ENCODE peak calls at places on chromosomes 4 and X, in four cellular contexts. K is SK-N-SH, W is GM06990, E is lung. Y is an unnamed sample.

GRCh38 chr4:139685180-139685579 is 19.6 kb downstream of the MGST2 start:
- DNase-seq in K (no peak), E (no peak), W (no peak), Y (no peak)

GRCh38 chr4:77169496-77169895 is 12.5 kb downstream of the CCNG2 start:
- DNase-seq in E (no peak), W (no peak), K (no peak), Y (no peak)

GRCh38 chr4:75514949-75515612 is 808 bp downstream of the THAP6 start:
- DNase-seq in K (peak; percentile 7), E (no peak), W (peak; percentile 27), Y (no peak)

GRCh38 chr4:41661447-41662076 is 87.0 kb downstream of the PHOX2B start:
- DNase-seq in K (peak; percentile 56), W (no peak), E (peak; percentile 54), Y (peak; percentile 56)

GRCh38 chr4:47122592-47123291 is 91.4 kb downstream of the GABRB1 start:
- DNase-seq in W (peak; percentile 21), K (peak; percentile 45), E (peak; percentile 52), Y (peak; percentile 23)

GRCh38 chr4:3407930-3408792 is 33.6 kb upstream of the HGFAC start:
- DNase-seq in E (no peak), K (no peak), W (no peak), Y (peak; percentile 23)

GRCh38 chr4:71472946-71473345 is 134.1 kb downstream of the SLC4A4 start:
- DNase-seq in W (no peak), E (no peak), K (no peak), Y (no peak)

GRCh38 chrX:68420559-68420958 is 12.7 kb downstream of the OPHN1 start:
- DNase-seq in E (no peak), K (no peak), W (no peak), Y (no peak)

GRCh38 chr4:13524504-13525243 is 19.6 kb downstream of the NKX3-2 start:
- DNase-seq in E (no peak), W (no peak), K (peak; percentile 6), Y (peak; percentile 76)

GRCh38 chrX:31038585-31039326 is 33.1 kb downstream of the FTHL17 start:
- DNase-seq in K (peak; percentile 40), W (no peak), E (no peak), Y (peak; percentile 34)

GRCh38 chrX:44914532-44915198 is 41.7 kb downstream of the KDM6A start:
- DNase-seq in K (no peak), E (no peak), W (no peak), Y (no peak)

GRCh38 chr4:42150653-42151567 is 1.5 kb downstream of the BEND4 start:
- DNase-seq in E (no peak), W (peak; percentile 22), K (peak; percentile 66), Y (peak; percentile 59)

GRCh38 chr4:124713213-124713592 is 671 bp upstream of the ANKRD50 start:
- DNase-seq in K (peak; percentile 76), W (no peak), E (peak; percentile 76), Y (peak; percentile 26)

GRCh38 chr4:177638871-177639270 is 196.6 kb upstream of the AGA start:
- DNase-seq in W (no peak), E (no peak), K (no peak), Y (peak; percentile 8)

GRCh38 chr4:126267689-126268088 is 952.9 kb downstream of the FAT4 start:
- DNase-seq in K (no peak), E (no peak), W (no peak), Y (no peak)

GRCh38 chr4:126269106-126269505 is 954.4 kb downstream of the FAT4 start:
- DNase-seq in K (no peak), E (no peak), W (no peak), Y (no peak)

GRCh38 chr4:126268106-126268505 is 953.4 kb downstream of the FAT4 start:
- DNase-seq in W (no peak), K (no peak), E (no peak), Y (no peak)

GRCh38 chr4:126265880-126266279 is 951.1 kb downstream of the FAT4 start:
- DNase-seq in E (no peak), K (no peak), W (no peak), Y (no peak)

GRCh38 chr4:126271266-126271665 is 956.5 kb downstream of the FAT4 start:
- DNase-seq in K (no peak), E (no peak), W (no peak), Y (no peak)
- H3K27me3 ChIP-seq in K (no peaks in the 10 kb centered on the region), E (no peaks in the 10 kb centered on the region), W (no peaks in the 10 kb centered on the region), Y (no peaks in the 10 kb centered on the region)

GRCh38 chr4:99087887-99088484 is 602 bp downstream of the ADH5 start:
- DNase-seq in E (peak; percentile 68), W (no peak), K (peak; percentile 39), Y (no peak)

GRCh38 chr4:99090511-99090910 is 1.9 kb upstream of the ADH5 start:
- DNase-seq in W (no peak), E (no peak), K (no peak), Y (no peak)

GRCh38 chr4:99088485-99089365 is at the start of gene ADH5:
- DNase-seq in W (peak; percentile 90), K (peak; percentile 95), E (peak; percentile 91), Y (peak; percentile 95)

DNA sequence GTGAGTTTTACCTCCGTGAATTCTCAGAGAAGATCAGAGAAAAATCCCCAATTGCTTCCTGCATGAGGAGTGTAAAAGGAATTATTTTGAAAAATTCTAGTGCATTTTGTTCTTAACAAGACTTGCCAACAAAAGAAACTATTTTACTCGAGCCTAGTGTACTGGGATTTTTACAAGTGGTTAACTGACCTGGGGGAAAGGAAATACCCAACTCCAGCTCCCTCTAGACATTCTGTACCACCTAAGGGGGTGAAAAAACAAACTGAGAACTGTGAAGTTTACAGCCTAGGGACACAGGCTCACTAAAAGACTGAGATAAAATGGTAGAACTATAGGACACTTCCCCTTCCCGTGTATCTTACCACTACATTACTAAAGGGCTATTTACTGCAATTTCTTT is 2.6 kb upstream of the ADH5 start:
- DNase-seq in K (no peak), E (no peak), W (no peak), Y (no peak)
- H3K4me3 ChIP-seq in K (no peak overlapping the region), E (no peak overlapping the region), W (no peak overlapping the region), Y (no peak overlapping the region)

DNA sequence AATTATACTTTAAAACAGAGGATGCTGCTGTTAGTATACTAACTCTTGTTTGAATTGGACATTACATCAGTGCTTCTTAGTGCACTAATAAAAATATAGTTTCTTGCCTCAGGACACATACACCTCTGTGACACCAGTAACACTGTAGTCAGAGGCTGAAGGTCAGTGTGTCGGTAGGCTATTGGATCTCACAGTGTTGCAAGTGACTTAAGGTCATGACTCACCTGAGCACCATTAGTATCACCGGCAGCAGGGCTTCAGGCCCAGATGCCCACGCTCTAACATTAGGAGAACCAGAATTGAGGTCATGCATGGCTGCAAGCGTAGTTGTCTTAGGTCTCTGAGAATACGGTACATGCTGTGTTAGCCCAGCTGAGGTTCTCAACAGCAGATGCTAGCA is 15.2 kb downstream of the ETDC start:
- DNase-seq in E (no peak), K (no peak), W (no peak), Y (no peak)
- H3K36me3 ChIP-seq in E (peaks cover 3% of the 10 kb centered on the region), K (no peaks in the 10 kb centered on the region), W (no peaks in the 10 kb centered on the region), Y (no peaks in the 10 kb centered on the region)

GRCh38 chr4:23238848-23239247 is 546.1 kb downstream of the GBA3 start:
- DNase-seq in W (no peak), E (no peak), K (no peak), Y (no peak)

GRCh38 chr4:23241408-23241807 is 548.7 kb downstream of the GBA3 start:
- DNase-seq in W (no peak), K (no peak), E (no peak), Y (no peak)

GRCh38 chr4:23245196-23245595 is 552.5 kb downstream of the GBA3 start:
- DNase-seq in W (no peak), K (no peak), E (no peak), Y (no peak)

GRCh38 chr4:23237771-23238170 is 545.0 kb downstream of the GBA3 start:
- DNase-seq in K (peak; percentile 0), E (no peak), W (no peak), Y (no peak)

DNA sequence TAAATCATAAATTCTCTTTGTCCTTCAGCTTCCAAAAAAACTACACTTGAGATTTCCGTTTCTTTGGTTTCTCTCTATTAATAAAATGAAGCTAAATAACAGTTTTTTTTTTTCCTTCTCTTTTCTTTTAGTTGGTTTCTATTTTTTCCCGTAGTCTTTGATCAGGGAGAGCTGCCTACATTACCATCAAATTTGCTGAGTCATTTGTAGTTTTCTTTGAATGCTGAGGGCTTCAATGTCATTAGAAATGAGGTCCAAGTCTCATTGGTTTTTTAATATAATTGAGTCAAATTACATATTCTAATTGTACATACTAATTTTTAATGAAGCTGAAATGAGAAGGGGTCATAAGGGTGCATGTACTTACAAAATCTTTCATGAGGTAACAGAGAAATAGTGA is 550.2 kb downstream of the GBA3 start:
- DNase-seq in W (no peak), K (no peak), E (no peak), Y (no peak)
- H3K27me3 ChIP-seq in W (no peaks in the 10 kb centered on the region), K (no peaks in the 10 kb centered on the region), E (no peaks in the 10 kb centered on the region), Y (no peaks in the 10 kb centered on the region)

DNA sequence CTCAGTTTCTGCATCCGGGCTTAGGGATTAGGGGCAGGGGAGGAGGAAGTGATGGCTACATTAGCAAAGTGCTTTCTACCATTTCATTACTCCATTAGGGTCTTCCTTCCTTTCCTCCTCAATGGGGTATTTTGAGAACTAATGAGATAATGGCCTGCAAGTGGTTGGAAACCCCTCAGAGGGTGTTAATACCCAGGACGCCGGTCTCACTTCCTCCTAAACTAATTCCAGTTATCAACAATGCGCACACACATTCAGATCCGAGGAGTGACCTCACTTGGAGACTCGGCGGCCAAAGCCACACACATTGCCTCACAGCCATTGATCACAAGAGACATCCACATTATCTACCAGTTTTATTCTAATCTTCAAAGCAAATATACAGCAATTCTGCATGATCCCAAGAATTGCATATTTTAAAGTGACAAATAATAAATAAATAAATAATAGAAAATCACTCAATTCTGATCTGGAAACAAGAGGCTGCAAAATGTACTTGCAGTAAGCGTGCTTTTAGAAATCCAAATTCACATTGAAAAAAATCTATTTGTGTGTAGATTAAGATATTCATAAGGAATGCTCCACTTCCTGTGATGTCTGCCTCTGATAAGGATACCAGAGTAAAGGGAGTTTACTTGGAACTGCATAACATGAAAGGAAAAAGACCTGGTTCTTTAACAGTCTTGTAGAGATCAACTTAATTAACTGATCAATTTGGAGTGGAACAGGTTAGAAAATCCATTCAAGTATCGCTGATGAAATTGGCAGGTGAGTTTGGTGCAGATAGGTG is 329.1 kb downstream of the FBXW7 start:
- DNase-seq in K (no peak), W (no peak), E (no peak), Y (no peak)
- H3K4me3 ChIP-seq in K (no peak overlapping the region), W (no peak overlapping the region), E (no peak overlapping the region), Y (no peak overlapping the region)

DNA sequence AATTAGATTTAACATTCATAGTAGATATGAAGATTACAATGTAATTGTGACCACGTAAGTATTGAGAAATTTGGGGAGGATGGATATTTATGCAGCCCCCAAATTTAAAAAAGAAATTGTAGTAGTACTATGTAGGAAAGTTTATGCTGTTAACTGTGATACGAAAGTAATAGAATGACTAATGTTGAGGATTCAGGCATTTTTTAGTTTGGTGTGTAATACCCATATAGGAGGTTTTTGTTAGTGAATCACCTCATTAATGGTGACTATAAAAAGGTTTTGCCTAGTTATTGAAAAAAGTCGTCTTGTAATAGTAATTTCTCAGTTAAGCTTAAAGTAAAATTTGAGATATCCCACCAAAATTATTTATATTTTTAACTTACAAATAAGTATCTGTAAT is 67.2 kb downstream of the SMARCAD1 start:
- DNase-seq in E (no peak), W (no peak), K (no peak), Y (no peak)
- H3K36me3 ChIP-seq in E (peaks cover 12% of the 10 kb centered on the region), W (peaks cover 2% of the 10 kb centered on the region), K (peaks cover 85% of the 10 kb centered on the region), Y (peaks cover 14% of the 10 kb centered on the region)